ENCODE peak calls at places on chromosomes 6 and 20, in six cellular contexts. X, R, W, U, I and Z are unnamed samples.

GRCh38 chr6:114419175-114419574 is 76.4 kb upstream of the HS3ST5 start:
- DNase-seq in X (peak), R (no peak), W (no peak), U (no peak), I (no peak), Z (no peak)

GRCh38 chr6:158004696-158005095 is 23.0 kb downstream of the SYNJ2 start:
- DNase-seq in X (no peak), R (no peak), W (no peak), U (no peak), I (no peak), Z (no peak)

GRCh38 chr6:4397307-4397706 is 261.9 kb upstream of the ECI2 start:
- DNase-seq in X (no peak), R (no peak), W (no peak), U (no peak), I (no peak), Z (no peak)

GRCh38 chr6:81938014-81938761 is 185.7 kb upstream of the TENT5A start:
- DNase-seq in X (peak), R (no peak), W (no peak), U (no peak), I (peak), Z (no peak)

GRCh38 chr6:31041372-31041974 is 31.2 kb downstream of the MUC22 start:
- DNase-seq in X (no peak), R (no peak), W (no peak), U (no peak), I (no peak), Z (no peak)

GRCh38 chr20:16476032-16476431 is 97.2 kb downstream of the KIF16B start:
- DNase-seq in X (peak), R (peak), W (no peak), U (no peak), I (no peak), Z (no peak)

GRCh38 chr6:6479706-6480250 is 108.7 kb upstream of the LY86 start:
- DNase-seq in X (no peak), R (no peak), W (no peak), U (no peak), I (no peak), Z (no peak)

GRCh38 chr6:15430181-15430580 is 184.3 kb downstream of the JARID2 start:
- DNase-seq in X (no peak), R (no peak), W (no peak), U (no peak), I (no peak), Z (no peak)

GRCh38 chr20:44009679-44009992 is 95.0 kb downstream of the TOX2 start:
- DNase-seq in X (no peak), R (no peak), W (no peak), U (no peak), I (no peak), Z (no peak)

GRCh38 chr6:112298816-112299281 is 44.5 kb upstream of the LAMA4 start:
- DNase-seq in X (peak), R (no peak), W (no peak), U (no peak), I (no peak), Z (no peak)

GRCh38 chr6:56534680-56535419 is 107.8 kb downstream of the DST start:
- DNase-seq in X (no peak), R (no peak), W (no peak), U (no peak), I (no peak), Z (no peak)

GRCh38 chr6:42440027-42440426 is 11.7 kb downstream of the TRERF1 start:
- DNase-seq in X (no peak), R (no peak), W (no peak), U (no peak), I (no peak), Z (no peak)

GRCh38 chr6:11714798-11715285 is 63.8 kb downstream of the ADTRP start:
- DNase-seq in X (no peak), R (no peak), W (no peak), U (no peak), I (no peak), Z (no peak)

GRCh38 chr20:60224914-60225313 is 266.7 kb downstream of the CDH26 start:
- DNase-seq in X (peak), R (peak), W (no peak), U (no peak), I (no peak), Z (no peak)

GRCh38 chr20:6767536-6768227 is at the start of gene BMP2:
- DNase-seq in X (peak), R (peak), W (no peak), U (peak), I (no peak), Z (peak)

GRCh38 chr20:62325172-62325905 is 22.5 kb downstream of the ADRM1 start:
- DNase-seq in X (no peak), R (no peak), W (no peak), U (no peak), I (no peak), Z (no peak)

GRCh38 chr6:49888742-49889431 is 22.6 kb upstream of the CRISP1 start:
- DNase-seq in X (no peak), R (no peak), W (no peak), U (no peak), I (no peak), Z (no peak)

GRCh38 chr6:109512271-109512817 is 29.3 kb upstream of the ZBTB24 start:
- DNase-seq in X (peak), R (no peak), W (no peak), U (no peak), I (no peak), Z (no peak)

GRCh38 chr6:15507746-15508145 is 155.1 kb downstream of the DTNBP1 start:
- DNase-seq in X (no peak), R (no peak), W (no peak), U (no peak), I (no peak), Z (no peak)

GRCh38 chr6:28969129-28969528 is 36.0 kb downstream of the ZNF311 start:
- DNase-seq in X (no peak), R (no peak), W (no peak), U (no peak), I (no peak), Z (no peak)

GRCh38 chr6:127792616-127793015 is 108.2 kb downstream of the THEMIS start:
- DNase-seq in X (no peak), R (no peak), W (no peak), U (no peak), I (no peak), Z (no peak)

GRCh38 chr6:109429496-109429895 is 10.9 kb downstream of the PPIL6 start:
- DNase-seq in X (no peak), R (no peak), W (no peak), U (no peak), I (no peak), Z (no peak)

GRCh38 chr6:41734666-41735426 is 562 bp downstream of the TFEB start:
- DNase-seq in X (peak), R (peak), W (peak), U (peak), I (peak), Z (peak)

GRCh38 chr20:51272392-51272791 is 249.5 kb upstream of the KCNG1 start:
- DNase-seq in X (peak), R (no peak), W (no peak), U (no peak), I (no peak), Z (no peak)

GRCh38 chr20:40849456-40849855 is 160.4 kb upstream of the MAFB start:
- DNase-seq in X (no peak), R (no peak), W (no peak), U (no peak), I (no peak), Z (no peak)

GRCh38 chr20:25253606-25254275 is 5.9 kb downstream of the PYGB start:
- DNase-seq in X (no peak), R (no peak), W (no peak), U (no peak), I (no peak), Z (no peak)

GRCh38 chr20:53788253-53789022 is 194.8 kb upstream of the ZNF217 start:
- DNase-seq in X (no peak), R (no peak), W (no peak), U (no peak), I (no peak), Z (no peak)

GRCh38 chr20:61297981-61298380 is 45.9 kb downstream of the CDH4 start:
- DNase-seq in X (peak), R (no peak), W (no peak), U (no peak), I (no peak), Z (no peak)